ENCODE peak calls at places on chromosomes 16 and 17, in eight cellular contexts. L is endothelial cell; D is endodermal cell; N is B cell; I is activated CD4-positive, alpha-beta T cell treated with anti-CD3 and anti-CD28 coated beads, Interleukin-2, amount 50 U/mL, for 4 hours; W is head of caudate nucleus; S is HFF-Myc; O is naive thymus-derived CD8-positive, alpha-beta T cell. Q is an unnamed sample.

GRCh38 chr16:66578596-66579531 is at the start of gene CMTM2:
- DNase-seq in L (no peak), D (peak; percentile 61), N (peak; percentile 59), I (no peak), W (no peak), S (no peak), O (peak; percentile 41), Q (no peak)

GRCh38 chr16:69187387-69187890 is 475 bp downstream of the SNTB2 start:
- DNase-seq in L (peak; percentile 44), D (peak; percentile 81), N (peak; percentile 79), I (peak; percentile 17), W (peak; percentile 39), S (no peak), O (peak; percentile 39), Q (peak; percentile 25)

GRCh38 chr16:4309833-4310266 is 6.0 kb upstream of the GLIS2 start:
- DNase-seq in L (peak; percentile 80), D (peak; percentile 97), N (peak; percentile 83), I (peak; percentile 45), W (no peak), S (no peak), O (peak; percentile 55), Q (peak; percentile 48)

GRCh38 chr17:80361495-80362220 is 53.3 kb upstream of the ENDOV start:
- DNase-seq in L (peak; percentile 48), D (peak; percentile 93), N (no peak), I (no peak), W (no peak), S (no peak), O (peak; percentile 15), Q (no peak)

GRCh38 chr17:75502072-75502745 is 13.1 kb downstream of the CASKIN2 start:
- DNase-seq in L (no peak), D (no peak), N (no peak), I (no peak), W (no peak), S (no peak), O (no peak), Q (no peak)

GRCh38 chr16:50323335-50324011 is 45.3 kb downstream of the BRD7 start:
- DNase-seq in L (no peak), D (no peak), N (no peak), I (no peak), W (no peak), S (peak; percentile 21), O (no peak), Q (peak; percentile 15)

GRCh38 chr16:49776085-49776501 is 79.8 kb downstream of the ZNF423 start:
- DNase-seq in L (peak; percentile 86), D (peak; percentile 91), N (no peak), I (no peak), W (peak; percentile 13), S (no peak), O (no peak), Q (no peak)

GRCh38 chr17:19672009-19672837 is 23.7 kb downstream of the ALDH3A2 start:
- DNase-seq in L (no peak), D (no peak), N (no peak), I (no peak), W (peak; percentile 24), S (no peak), O (no peak), Q (no peak)

GRCh38 chr17:71735893-71736292 is 384.9 kb upstream of the SOX9 start:
- DNase-seq in L (no peak), D (no peak), N (no peak), I (no peak), W (no peak), S (no peak), O (no peak), Q (no peak)

GRCh38 chr17:71440513-71440912 is 680.3 kb upstream of the SOX9 start:
- DNase-seq in L (no peak), D (no peak), N (no peak), I (no peak), W (no peak), S (no peak), O (no peak), Q (no peak)

GRCh38 chr17:31597646-31598387 is 206.3 kb downstream of the RAB11FIP4 start:
- DNase-seq in L (no peak), D (peak; percentile 55), N (no peak), I (no peak), W (no peak), S (no peak), O (no peak), Q (no peak)

GRCh38 chr16:27486344-27486743 is 63.4 kb downstream of the GTF3C1 start:
- DNase-seq in L (no peak), D (no peak), N (no peak), I (no peak), W (no peak), S (no peak), O (no peak), Q (no peak)

GRCh38 chr16:87389245-87389644 is 2.9 kb upstream of the MAP1LC3B start:
- DNase-seq in L (no peak), D (peak; percentile 27), N (no peak), I (no peak), W (no peak), S (no peak), O (no peak), Q (no peak)

GRCh38 chr16:62041401-62041800 is 5.2 kb upstream of the CDH8 start:
- DNase-seq in L (peak; percentile 36), D (peak; percentile 77), N (no peak), I (no peak), W (no peak), S (no peak), O (no peak), Q (peak; percentile 70)

GRCh38 chr16:31501226-31501965 is 6.8 kb downstream of the RUSF1 start:
- DNase-seq in L (no peak), D (no peak), N (no peak), I (no peak), W (no peak), S (no peak), O (no peak), Q (no peak)

GRCh38 chr16:69005641-69006355 is 99.7 kb upstream of the HAS3 start:
- DNase-seq in L (no peak), D (no peak), N (no peak), I (no peak), W (no peak), S (no peak), O (no peak), Q (no peak)

GRCh38 chr17:36632916-36633846 is 31.8 kb downstream of the MRM1 start:
- DNase-seq in L (no peak), D (peak; percentile 84), N (no peak), I (no peak), W (no peak), S (no peak), O (no peak), Q (no peak)

GRCh38 chr17:2053380-2054261 is 1.3 kb upstream of the HIC1 start:
- DNase-seq in L (peak; percentile 78), D (peak; percentile 95), N (peak; percentile 76), I (peak; percentile 65), W (peak; percentile 63), S (no peak), O (peak; percentile 72), Q (no peak)

GRCh38 chr16:50737420-50737959 is 4.4 kb upstream of the CYLD start:
- DNase-seq in L (no peak), D (no peak), N (no peak), I (no peak), W (no peak), S (no peak), O (no peak), Q (no peak)

GRCh38 chr16:64339052-64339770 is 782.7 kb downstream of the CDH11 start:
- DNase-seq in L (no peak), D (no peak), N (no peak), I (no peak), W (no peak), S (peak; percentile 62), O (no peak), Q (no peak)

Q was measured in COR-L47.